ENCODE peak calls at places on chromosomes 3 and 15, in ten cellular contexts. V is A172; G is ELR; T is T-helper 17 cell; M is activated gamma-delta T cell treated with anti-CD3 and anti-CD28 coated beads, Interleukin-2, amount 50 U/mL, for 16 hours; F is AG04450; Y is NCI-H748 treated with DMSO at 0.1 percent for 48 hours; E is HEK293T; B is fibroblast of lung; N is colonic mucosa. X is an unnamed sample.
A peak's percentile ranks its signal among the peaks of the same experiment; 100 is the strongest.

GRCh38 chr15:42046597-42046996 is 25.8 kb upstream of the PLA2G4E start:
- DNase-seq in V (no peak), G (no peak), T (no peak), M (no peak), F (no peak), Y (no peak), E (no peak), B (no peak), N (no peak), X (no peak)

GRCh38 chr15:69031013-69032001 is 16.8 kb downstream of the NOX5 start:
- DNase-seq in V (no peak), G (no peak), T (no peak), M (no peak), F (no peak), Y (peak; percentile 16), E (peak; percentile 61), B (peak; percentile 52), N (peak; percentile 45), X (peak; percentile 68)

GRCh38 chr3:146334151-146334550 is 83.2 kb upstream of the PLSCR4 start:
- DNase-seq in V (no peak), G (peak; percentile 48), T (no peak), M (no peak), F (no peak), Y (no peak), E (no peak), B (peak; percentile 25), N (peak; percentile 23), X (peak; percentile 21)

GRCh38 chr15:77904436-77904821 is 173.1 kb downstream of the TBC1D2B start:
- DNase-seq in V (no peak), G (no peak), T (no peak), M (no peak), F (no peak), Y (no peak), E (no peak), B (no peak), N (no peak), X (no peak)

GRCh38 chr15:70569718-70570231 is 193.6 kb downstream of the UACA start:
- DNase-seq in V (peak; percentile 25), G (peak; percentile 10), T (no peak), M (no peak), F (no peak), Y (no peak), E (no peak), B (peak; percentile 66), N (no peak), X (peak; percentile 24)

GRCh38 chr3:42712344-42712648 is 9.7 kb upstream of the HHATL start:
- DNase-seq in V (no peak), G (no peak), T (no peak), M (no peak), F (no peak), Y (no peak), E (no peak), B (no peak), N (no peak), X (no peak)

GRCh38 chr3:196292281-196292923 is 4.9 kb upstream of the PCYT1A start:
- DNase-seq in V (no peak), G (no peak), T (no peak), M (no peak), F (no peak), Y (no peak), E (no peak), B (no peak), N (no peak), X (no peak)

GRCh38 chr15:34616613-34617012 is 33.2 kb upstream of the GOLGA8B start:
- DNase-seq in V (peak; percentile 54), G (peak; percentile 58), T (no peak), M (no peak), F (no peak), Y (no peak), E (peak; percentile 15), B (peak; percentile 52), N (no peak), X (peak; percentile 39)

GRCh38 chr15:78969687-78970349 is 25.0 kb upstream of the CTSH start:
- DNase-seq in V (no peak), G (no peak), T (no peak), M (no peak), F (no peak), Y (no peak), E (no peak), B (peak; percentile 33), N (no peak), X (no peak)

GRCh38 chr15:59311245-59311644 is 61.4 kb downstream of the MYO1E start:
- DNase-seq in V (no peak), G (no peak), T (no peak), M (no peak), F (no peak), Y (no peak), E (no peak), B (no peak), N (no peak), X (no peak)

GRCh38 chr3:158106773-158107461 is 697 bp upstream of the SHOX2 start:
- DNase-seq in V (peak; percentile 40), G (peak; percentile 59), T (no peak), M (no peak), F (no peak), Y (no peak), E (peak; percentile 52), B (no peak), N (no peak), X (peak; percentile 87)

GRCh38 chr3:67790043-67790442 is 135.6 kb upstream of the SUCLG2 start:
- DNase-seq in V (peak; percentile 63), G (peak; percentile 66), T (no peak), M (peak; percentile 45), F (peak; percentile 10), Y (peak; percentile 8), E (peak; percentile 50), B (peak; percentile 21), N (peak; percentile 67), X (peak; percentile 57)

GRCh38 chr3:62248831-62249776 is 124.2 kb downstream of the FEZF2 start:
- DNase-seq in V (no peak), G (no peak), T (no peak), M (no peak), F (no peak), Y (no peak), E (no peak), B (no peak), N (no peak), X (peak; percentile 8)

GRCh38 chr3:66110840-66111239 is 72.1 kb upstream of the MAGI1 start:
- DNase-seq in V (no peak), G (no peak), T (no peak), M (no peak), F (no peak), Y (no peak), E (no peak), B (no peak), N (no peak), X (no peak)

GRCh38 chr3:65251375-65251774 is 563.6 kb upstream of the ADAMTS9 start:
- DNase-seq in V (no peak), G (no peak), T (no peak), M (no peak), F (no peak), Y (no peak), E (no peak), B (no peak), N (no peak), X (no peak)

GRCh38 chr15:99132122-99132521 is 27.2 kb downstream of the SYNM start:
- DNase-seq in V (no peak), G (no peak), T (no peak), M (no peak), F (no peak), Y (no peak), E (no peak), B (no peak), N (no peak), X (no peak)

GRCh38 chr3:194051554-194052175 is 84.3 kb upstream of the HES1 start:
- DNase-seq in V (no peak), G (no peak), T (no peak), M (no peak), F (no peak), Y (peak; percentile 90), E (no peak), B (peak; percentile 35), N (peak; percentile 62), X (no peak)

GRCh38 chr3:94423566-94423965 is 360.7 kb downstream of the NSUN3 start:
- DNase-seq in V (no peak), G (peak; percentile 34), T (no peak), M (no peak), F (peak; percentile 37), Y (no peak), E (no peak), B (peak; percentile 89), N (no peak), X (no peak)

GRCh38 chr15:71708741-71709140 is 101.6 kb upstream of the NR2E3 start:
- DNase-seq in V (no peak), G (no peak), T (no peak), M (no peak), F (no peak), Y (no peak), E (no peak), B (no peak), N (no peak), X (no peak)

GRCh38 chr15:82044373-82045178 is 1.2 kb downstream of the MEX3B start:
- DNase-seq in V (peak; percentile 39), G (peak; percentile 56), T (no peak), M (peak; percentile 10), F (peak; percentile 42), Y (peak; percentile 17), E (peak; percentile 28), B (peak; percentile 84), N (peak; percentile 55), X (peak; percentile 78)

GRCh38 chr3:107523361-107524213 is 825 bp downstream of the BBX start:
- DNase-seq in V (peak; percentile 29), G (peak; percentile 65), T (no peak), M (peak; percentile 44), F (no peak), Y (peak; percentile 6), E (peak; percentile 33), B (peak; percentile 59), N (peak; percentile 46), X (peak; percentile 86)

GRCh38 chr3:129593595-129594339 is 12.7 kb downstream of the PLXND1 start:
- DNase-seq in V (peak; percentile 64), G (no peak), T (no peak), M (peak; percentile 50), F (no peak), Y (peak; percentile 80), E (peak; percentile 50), B (no peak), N (no peak), X (peak; percentile 52)

GRCh38 chr3:124557433-124558232 is 172.6 kb upstream of the UMPS start:
- DNase-seq in V (peak; percentile 65), G (peak; percentile 72), T (no peak), M (no peak), F (peak; percentile 7), Y (no peak), E (no peak), B (peak; percentile 71), N (peak; percentile 52), X (no peak)

GRCh38 chr3:97353176-97353575 is 411.4 kb upstream of the ARL6 start:
- DNase-seq in V (no peak), G (no peak), T (no peak), M (no peak), F (no peak), Y (no peak), E (no peak), B (no peak), N (no peak), X (no peak)

GRCh38 chr3:10333359-10333670 is 12.4 kb upstream of the SEC13 start:
- DNase-seq in V (no peak), G (no peak), T (no peak), M (no peak), F (no peak), Y (no peak), E (no peak), B (no peak), N (no peak), X (no peak)

GRCh38 chr3:100910986-100911385 is 82.2 kb downstream of the ABI3BP start:
- DNase-seq in V (no peak), G (no peak), T (no peak), M (no peak), F (no peak), Y (no peak), E (no peak), B (peak; percentile 44), N (no peak), X (no peak)

GRCh38 chr15:33675246-33675645 is 293.1 kb upstream of the CHRM5 start:
- DNase-seq in V (peak; percentile 23), G (peak; percentile 45), T (no peak), M (no peak), F (no peak), Y (peak; percentile 39), E (peak; percentile 24), B (peak; percentile 19), N (no peak), X (peak; percentile 69)

GRCh38 chr3:139948898-139949297 is 13.9 kb downstream of the CLSTN2 start:
- DNase-seq in V (no peak), G (no peak), T (no peak), M (no peak), F (no peak), Y (no peak), E (no peak), B (no peak), N (no peak), X (no peak)